ENCODE peak calls at places on chromosomes 12 and 14, in six cellular contexts. G, F, I, P, L and J are unnamed samples.

GRCh38 chr12:96981053-96981452 is 74.0 kb downstream of the NEDD1 start:
- DNase-seq in G (no peak), P (peak; percentile 12), I (peak; percentile 92), F (no peak), L (no peak), J (peak; percentile 46)

GRCh38 chr12:32483499-32483898 is 84.1 kb downstream of the FGD4 start:
- DNase-seq in L (no peak), I (no peak), G (no peak), P (no peak), F (no peak), J (no peak)

GRCh38 chr12:128910629-128911028 is 57.4 kb downstream of the GLT1D1 start:
- DNase-seq in L (no peak), F (no peak), P (no peak), I (no peak), G (no peak), J (no peak)

GRCh38 chr14:77458249-77458950 is 507 bp downstream of the AHSA1 start:
- DNase-seq in G (peak; percentile 14), P (no peak), I (peak; percentile 25), F (peak; percentile 68), L (no peak), J (peak; percentile 39)

GRCh38 chr12:56084958-56085543 is 5.1 kb downstream of the ERBB3 start:
- DNase-seq in G (no peak), I (peak; percentile 21), P (no peak), L (no peak), F (peak; percentile 61), J (no peak)

GRCh38 chr14:54229136-54229535 is 167.7 kb upstream of the CDKN3 start:
- DNase-seq in P (no peak), I (no peak), L (no peak), G (no peak), F (no peak), J (no peak)

GRCh38 chr14:68506021-68506644 is 286.7 kb downstream of the ZFP36L1 start:
- DNase-seq in F (peak; percentile 26), I (peak; percentile 63), P (no peak), G (no peak), L (no peak), J (peak; percentile 76)

GRCh38 chr14:54420478-54421116 is 20.6 kb downstream of the CNIH1 start:
- DNase-seq in I (peak; percentile 67), P (no peak), G (peak; percentile 40), L (peak; percentile 20), F (peak; percentile 53), J (peak; percentile 34)

GRCh38 chr12:50635857-50636256 is 128.0 kb upstream of the ATF1 start:
- DNase-seq in P (no peak), F (no peak), L (no peak), G (no peak), I (no peak), J (no peak)

GRCh38 chr12:16473610-16474326 is 126.3 kb downstream of the MGST1 start:
- DNase-seq in I (peak; percentile 71), P (peak; percentile 4), F (no peak), G (no peak), L (no peak), J (no peak)

GRCh38 chr12:65171870-65172269 is 2.5 kb downstream of the LEMD3 start:
- DNase-seq in G (no peak), F (no peak), L (peak; percentile 16), P (no peak), I (no peak), J (peak; percentile 53)

GRCh38 chr14:22448035-22448904 is 140.8 kb downstream of the DAD1 start:
- DNase-seq in G (no peak), I (no peak), P (no peak), L (peak; percentile 42), F (no peak), J (no peak)

GRCh38 chr12:38720661-38721060 is 184.7 kb downstream of the CPNE8 start:
- DNase-seq in G (no peak), F (no peak), P (no peak), L (no peak), I (no peak), J (no peak)

GRCh38 chr14:47541652-47542051 is 133.8 kb downstream of the MDGA2 start:
- DNase-seq in F (peak; percentile 45), L (no peak), I (no peak), G (peak; percentile 5), P (no peak), J (no peak)

GRCh38 chr14:47536341-47536740 is 139.1 kb downstream of the MDGA2 start:
- DNase-seq in I (no peak), P (no peak), G (no peak), L (no peak), F (no peak), J (no peak)

GRCh38 chr14:47539065-47539464 is 136.3 kb downstream of the MDGA2 start:
- DNase-seq in L (no peak), I (peak; percentile 0), F (peak; percentile 38), G (no peak), P (no peak), J (no peak)
- TF ChIP-seq CTCF in L (no peak), I (peak; percentile 8), F (peak; percentile 60), G (peak; percentile 66), P (no peak), J (no peak)

GRCh38 chr12:124939428-124940142 is 25.1 kb upstream of the UBC start:
- DNase-seq in F (peak; percentile 93), I (peak; percentile 94), L (peak; percentile 61), G (peak; percentile 90), P (peak; percentile 97), J (peak; percentile 91)

GRCh38 chr12:124940143-124940392 is 25.6 kb upstream of the UBC start:
- DNase-seq in I (no peak), G (no peak), P (no peak), L (no peak), F (no peak), J (no peak)

GRCh38 chr12:124941170-124941527 is 26.7 kb upstream of the UBC start:
- DNase-seq in G (no peak), I (no peak), L (no peak), P (no peak), F (no peak), J (no peak)

GRCh38 chr12:124938606-124939427 is 24.4 kb upstream of the UBC start:
- DNase-seq in G (no peak), P (peak; percentile 79), I (peak; percentile 91), F (peak; percentile 80), L (no peak), J (peak; percentile 84)

GRCh38 chr12:124940393-124941169 is 26.1 kb upstream of the UBC start:
- DNase-seq in P (peak; percentile 72), I (peak; percentile 94), L (peak; percentile 79), G (peak; percentile 71), F (peak; percentile 93), J (peak; percentile 88)
- TF ChIP-seq CTCF in P (peak; percentile 88), I (peak; percentile 94), L (peak; percentile 90), G (peak; percentile 91), F (peak; percentile 84), J (peak; percentile 95)

GRCh38 chr14:93160353-93160801 is 24.3 kb downstream of the MOAP1 start:
- DNase-seq in I (peak; percentile 20), F (peak; percentile 45), P (no peak), L (no peak), G (no peak), J (no peak)
- TF ChIP-seq CTCF in I (peak; percentile 46), F (peak; percentile 53), P (peak; percentile 33), L (peak; percentile 26), G (peak; percentile 46), J (peak; percentile 41)

GRCh38 chr14:100710391-100711116 is 16.1 kb upstream of the DLK1 start:
- DNase-seq in G (no peak), I (no peak), L (no peak), F (no peak), P (no peak), J (no peak)

GRCh38 chr14:100709252-100709955 is 17.3 kb upstream of the DLK1 start:
- DNase-seq in L (no peak), I (peak; percentile 30), G (peak; percentile 37), P (no peak), F (peak; percentile 75), J (no peak)

GRCh38 chr14:100708349-100709217 is 18.1 kb upstream of the DLK1 start:
- DNase-seq in F (peak; percentile 42), I (peak; percentile 41), G (no peak), P (no peak), L (no peak), J (no peak)

GRCh38 chr14:100711117-100711462 is 15.6 kb upstream of the DLK1 start:
- DNase-seq in L (no peak), G (no peak), F (no peak), I (no peak), P (no peak), J (no peak)

GRCh38 chr14:100709956-100710284 is 16.8 kb upstream of the DLK1 start:
- DNase-seq in G (no peak), F (no peak), P (no peak), L (no peak), I (no peak), J (no peak)
- TF ChIP-seq CTCF in G (peak; percentile 21), F (no peak), P (no peak), L (no peak), I (no peak), J (no peak)

GRCh38 chr14:53214384-53214783 is 61.3 kb upstream of the DDHD1 start:
- DNase-seq in G (no peak), P (no peak), L (no peak), I (no peak), F (peak; percentile 39), J (no peak)

GRCh38 chr14:53218161-53218560 is 65.0 kb upstream of the DDHD1 start:
- DNase-seq in G (no peak), L (no peak), P (no peak), I (no peak), F (no peak), J (no peak)

GRCh38 chr14:53215101-53215500 is 62.0 kb upstream of the DDHD1 start:
- DNase-seq in P (no peak), I (no peak), G (no peak), F (no peak), L (no peak), J (no peak)

DNA sequence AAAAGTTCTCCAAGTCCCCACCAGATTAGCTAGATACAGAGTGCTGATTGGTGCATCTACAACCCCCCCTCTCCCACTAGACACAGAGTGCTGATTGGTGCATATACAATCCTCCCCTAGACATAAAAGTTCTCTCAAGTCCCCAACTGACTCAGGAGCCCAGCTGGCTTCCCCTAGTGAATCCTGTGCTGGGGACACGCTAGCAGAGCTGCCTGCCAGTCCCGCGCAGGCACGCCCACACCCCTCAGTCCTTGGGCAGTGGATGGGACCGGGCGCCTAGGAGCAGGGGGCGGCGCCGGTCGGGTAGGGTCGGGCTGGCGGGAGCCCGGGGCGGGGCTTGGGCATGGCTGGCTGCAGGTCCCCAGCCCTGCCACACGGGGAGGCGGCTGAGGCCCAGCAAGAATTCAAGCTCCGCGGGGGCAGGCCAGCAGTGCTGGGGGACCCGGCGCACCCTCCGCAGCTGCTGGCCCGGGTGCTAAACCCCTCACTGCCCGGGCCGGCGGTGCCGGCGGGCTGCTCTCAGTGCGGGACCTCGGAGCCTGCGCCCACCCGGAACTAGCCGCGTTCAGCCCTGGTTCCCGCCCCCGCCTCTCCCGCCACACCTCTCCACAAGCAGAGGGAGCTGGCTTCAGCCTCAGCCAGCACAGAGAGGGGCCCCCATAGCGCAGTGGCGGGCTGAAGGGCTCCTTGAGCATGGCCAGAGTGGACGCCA is 64.3 kb upstream of the DDHD1 start:
- DNase-seq in P (peak; percentile 4), L (peak; percentile 82), G (peak; percentile 72), F (peak; percentile 91), I (peak; percentile 53), J (peak; percentile 60)
- TF ChIP-seq CTCF in P (peak; percentile 28), L (peak; percentile 29), G (peak; percentile 74), F (peak; percentile 54), I (no peak), J (peak; percentile 10)

DNA sequence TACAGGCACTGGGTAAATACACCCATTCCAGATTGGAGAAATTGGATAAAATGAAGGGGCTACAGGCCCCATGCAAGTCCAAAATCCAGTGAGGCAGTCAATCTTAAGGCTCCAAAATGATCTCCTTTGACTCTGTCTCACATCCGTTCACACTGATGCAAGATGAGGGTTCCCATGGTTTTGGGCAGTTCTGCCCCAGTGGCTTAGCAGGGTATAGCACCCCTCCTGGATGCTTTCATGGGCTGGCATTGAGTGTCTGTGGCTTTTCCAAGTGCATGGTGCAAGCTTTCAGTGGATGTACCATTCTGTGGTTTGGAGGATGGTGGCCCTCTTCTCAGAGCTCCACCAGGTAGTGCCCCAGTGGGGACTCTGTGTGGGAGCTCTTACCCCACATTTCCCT is 427.2 kb downstream of the TRHDE start:
- DNase-seq in F (no peak), G (no peak), L (no peak), I (no peak), P (no peak), J (no peak)
- TF ChIP-seq CTCF in F (no peak), G (no peak), L (no peak), I (no peak), P (no peak), J (no peak)